ENCODE peak calls at places on chromosome 13, in six cellular contexts. N is ascending aorta, W is cardiac muscle cell, E is lower lobe of right lung, K is ovary, A is hepatocyte. U is an unnamed sample.

GRCh38 chr13:106373304-106373988 is 162.0 kb downstream of the EFNB2 start:
- DNase-seq in N (no peak), W (peak; percentile 10), E (no peak), K (no peak), A (no peak), U (no peak)

GRCh38 chr13:112793545-112794445 is 104.0 kb downstream of the ATP11A start:
- DNase-seq in N (no peak), W (no peak), E (no peak), K (no peak), A (no peak), U (no peak)

GRCh38 chr13:33206945-33207615 is 78.5 kb downstream of the STARD13 start:
- DNase-seq in N (no peak), W (no peak), E (no peak), K (no peak), A (no peak), U (no peak)

GRCh38 chr13:70188567-70188966 is 80.3 kb upstream of the KLHL1 start:
- DNase-seq in N (no peak), W (no peak), E (no peak), K (no peak), A (no peak), U (no peak)

GRCh38 chr13:19172007-19172646 is 9.5 kb downstream of the TUBA3C start:
- DNase-seq in N (no peak), W (no peak), E (no peak), K (no peak), A (no peak), U (no peak)

GRCh38 chr13:42820450-42820849 is 39.1 kb downstream of the FAM216B start:
- DNase-seq in N (no peak), W (peak; percentile 57), E (no peak), K (no peak), A (no peak), U (no peak)

GRCh38 chr13:44815507-44816074 is 173.7 kb downstream of the NUFIP1 start:
- DNase-seq in N (no peak), W (peak; percentile 98), E (peak; percentile 45), K (peak; percentile 60), A (peak; percentile 86), U (peak; percentile 41)

GRCh38 chr13:100423375-100423774 is 165.2 kb downstream of the GGACT start:
- DNase-seq in N (no peak), W (peak; percentile 31), E (no peak), K (no peak), A (no peak), U (no peak)

GRCh38 chr13:104799152-104799551 is 1732.9 kb upstream of the SLC10A2 start:
- DNase-seq in N (no peak), W (no peak), E (no peak), K (no peak), A (no peak), U (no peak)

GRCh38 chr13:111216166-111216960 is 101.3 kb downstream of the ARHGEF7 start:
- DNase-seq in N (no peak), W (peak; percentile 38), E (no peak), K (peak; percentile 36), A (peak; percentile 60), U (no peak)

GRCh38 chr13:25764378-25764777 is 287.4 kb downstream of the SHISA2 start:
- DNase-seq in N (no peak), W (no peak), E (no peak), K (no peak), A (no peak), U (no peak)
- H3K4me1 ChIP-seq in N (no peaks in the 10 kb centered on the region), W (no peaks in the 10 kb centered on the region), E (no peaks in the 10 kb centered on the region), K (no peaks in the 10 kb centered on the region), A (no peaks in the 10 kb centered on the region), U (no peaks in the 10 kb centered on the region)

DNA sequence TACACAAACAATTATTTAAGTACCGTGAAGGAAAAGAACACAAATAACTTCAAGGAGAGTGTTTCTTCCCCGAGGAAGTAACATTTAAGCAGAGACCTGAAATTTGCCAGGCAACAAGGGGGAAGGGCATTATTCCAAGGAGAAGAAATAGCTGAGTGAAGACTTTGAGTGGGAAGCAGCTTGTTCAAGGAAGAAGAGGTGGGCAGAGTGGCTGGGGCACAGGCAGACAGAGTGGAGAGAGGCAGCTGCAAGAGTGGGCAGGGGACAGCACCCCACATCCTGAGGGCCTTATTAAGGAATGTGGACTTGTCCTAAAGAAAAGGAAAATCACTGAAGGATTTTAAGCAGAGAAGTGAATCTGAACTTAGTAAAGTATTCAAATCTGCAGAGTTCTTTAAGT is 4.7 kb upstream of the DCLK1 start:
- DNase-seq in N (no peak), W (no peak), E (no peak), K (no peak), A (no peak), U (no peak)
- H3K4me3 ChIP-seq in N (no peak overlapping the region), W (no peak overlapping the region), E (no peak overlapping the region), K (no peak overlapping the region), A (no peak overlapping the region), U (no peak overlapping the region)

GRCh38 chr13:97324115-97324514 is 102.0 kb downstream of the MBNL2 start:
- DNase-seq in N (no peak), W (no peak), E (no peak), K (no peak), A (no peak), U (no peak)
- H3K4me1 ChIP-seq in N (peaks cover 5% of the 10 kb centered on the region), W (peaks cover 7% of the 10 kb centered on the region), E (peaks cover 32% of the 10 kb centered on the region), K (peaks cover 10% of the 10 kb centered on the region), A (no peaks in the 10 kb centered on the region), U (peaks cover 1% of the 10 kb centered on the region)

GRCh38 chr13:113835461-113836274 is 28.2 kb downstream of the GAS6 start:
- DNase-seq in N (no peak), W (peak; percentile 32), E (peak; percentile 36), K (no peak), A (peak; percentile 45), U (no peak)

GRCh38 chr13:113836917-113837553 is 26.8 kb downstream of the GAS6 start:
- DNase-seq in N (no peak), W (peak; percentile 77), E (peak; percentile 54), K (peak; percentile 75), A (peak; percentile 64), U (no peak)

GRCh38 chr13:113839536-113840204 is 24.2 kb downstream of the GAS6 start:
- DNase-seq in N (no peak), W (no peak), E (peak; percentile 49), K (peak; percentile 12), A (no peak), U (no peak)

GRCh38 chr13:113838711-113839201 is 25.1 kb downstream of the GAS6 start:
- DNase-seq in N (no peak), W (no peak), E (peak; percentile 39), K (no peak), A (no peak), U (no peak)

GRCh38 chr13:113837554-113838355 is 26.1 kb downstream of the GAS6 start:
- DNase-seq in N (peak; percentile 86), W (peak; percentile 98), E (peak; percentile 84), K (peak; percentile 98), A (peak; percentile 93), U (no peak)
- H3K4me3 ChIP-seq in N (peak overlapping the region; percentile 29), W (no peak overlapping the region), E (peak overlapping the region; percentile 17), K (peak overlapping the region; percentile 22), A (no peak overlapping the region), U (no peak overlapping the region)

GRCh38 chr13:37361608-37362007 is 237.0 kb downstream of the POSTN start:
- DNase-seq in N (no peak), W (no peak), E (no peak), K (no peak), A (no peak), U (no peak)

GRCh38 chr13:37360556-37360955 is 238.0 kb downstream of the POSTN start:
- DNase-seq in N (no peak), W (peak; percentile 58), E (no peak), K (no peak), A (no peak), U (no peak)

GRCh38 chr13:37357548-37357947 is 241.0 kb downstream of the POSTN start:
- DNase-seq in N (no peak), W (no peak), E (no peak), K (no peak), A (no peak), U (no peak)
- H3K4me1 ChIP-seq in N (no peaks in the 10 kb centered on the region), W (no peaks in the 10 kb centered on the region), E (no peaks in the 10 kb centered on the region), K (no peaks in the 10 kb centered on the region), A (no peaks in the 10 kb centered on the region), U (no peaks in the 10 kb centered on the region)

GRCh38 chr13:114118763-114119123 is 13.7 kb downstream of the RASA3 start:
- DNase-seq in N (no peak), W (peak; percentile 62), E (no peak), K (no peak), A (peak; percentile 70), U (no peak)

GRCh38 chr13:114118086-114118762 is 14.2 kb downstream of the RASA3 start:
- DNase-seq in N (no peak), W (no peak), E (no peak), K (no peak), A (no peak), U (no peak)

GRCh38 chr13:114120486-114121430 is 11.7 kb downstream of the RASA3 start:
- DNase-seq in N (no peak), W (no peak), E (no peak), K (no peak), A (no peak), U (no peak)

GRCh38 chr13:114116734-114117133 is 15.7 kb downstream of the RASA3 start:
- DNase-seq in N (no peak), W (no peak), E (no peak), K (no peak), A (no peak), U (no peak)

GRCh38 chr13:114119196-114119595 is 13.2 kb downstream of the RASA3 start:
- DNase-seq in N (no peak), W (peak; percentile 92), E (peak; percentile 51), K (no peak), A (peak; percentile 80), U (no peak)
- H3K4me3 ChIP-seq in N (peak overlapping the region; percentile 30), W (no peak overlapping the region), E (peak overlapping the region; percentile 21), K (no peak overlapping the region), A (no peak overlapping the region), U (no peak overlapping the region)

DNA sequence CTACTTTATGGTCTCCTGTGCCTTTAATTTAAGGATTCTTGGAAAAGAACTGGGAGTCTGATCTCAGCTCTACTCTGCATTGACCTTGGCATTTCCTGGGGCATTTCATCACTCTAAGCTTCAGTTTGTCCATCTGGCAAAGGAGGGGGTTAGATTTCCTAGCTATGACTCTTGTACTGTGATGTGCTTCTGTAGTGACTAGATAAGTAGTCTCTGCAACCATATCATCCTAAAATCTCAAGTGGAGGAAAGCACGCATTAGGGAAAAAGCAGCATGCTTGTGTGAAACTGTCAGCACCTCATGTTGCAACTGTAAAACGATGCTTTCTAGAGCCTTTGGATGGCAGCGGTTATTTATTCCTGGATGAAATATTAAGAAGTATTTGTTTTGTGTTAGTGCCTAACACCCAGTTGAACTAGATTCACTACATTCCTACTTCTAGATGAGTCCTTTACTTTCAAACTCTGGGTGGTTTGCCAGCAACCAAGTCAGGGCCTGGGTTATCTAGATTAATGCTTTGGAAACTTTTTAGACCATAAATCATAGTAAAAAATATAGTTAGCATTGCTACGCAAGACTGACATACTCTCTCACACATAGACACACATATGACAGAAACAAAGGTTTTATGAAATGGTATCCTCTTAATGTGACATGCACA is 6.8 kb downstream of the WDFY2 start:
- DNase-seq in N (no peak), W (peak; percentile 96), E (no peak), K (peak; percentile 21), A (peak; percentile 63), U (no peak)
- H3K4me1 ChIP-seq in N (no peaks in the 10 kb centered on the region), W (peaks cover 50% of the 10 kb centered on the region), E (peaks cover 32% of the 10 kb centered on the region), K (peaks cover 10% of the 10 kb centered on the region), A (no peaks in the 10 kb centered on the region), U (peaks cover 6% of the 10 kb centered on the region)

U was measured in iPS DF 6.9.